ENCODE peak calls at places on chromosomes 5 and 9, in five cellular contexts. T, U, H, Q and V are unnamed samples.

GRCh38 chr5:133244242-133244641 is 192.4 kb downstream of the HSPA4 start:
- DNase-seq in Q (no peak), H (no peak), U (no peak), T (no peak), V (no peak)

GRCh38 chr9:19720374-19720773 is 68.5 kb downstream of the SLC24A2 start:
- DNase-seq in H (no peak), Q (no peak), U (no peak), T (no peak), V (no peak)

GRCh38 chr5:170597876-170598275 is 94.1 kb downstream of the KCNIP1 start:
- DNase-seq in Q (no peak), U (no peak), H (no peak), T (peak; percentile 23), V (no peak)

GRCh38 chr9:35426627-35427026 is 63.3 kb upstream of the RUSC2 start:
- DNase-seq in U (no peak), H (no peak), Q (no peak), T (no peak), V (no peak)

GRCh38 chr5:61052870-61053269 is 107.9 kb downstream of the NDUFAF2 start:
- DNase-seq in Q (no peak), U (peak; percentile 3), H (no peak), T (no peak), V (no peak)

GRCh38 chr5:36635721-36636390 is 29.4 kb downstream of the SLC1A3 start:
- DNase-seq in H (no peak), Q (no peak), T (no peak), U (no peak), V (no peak)

GRCh38 chr9:96413312-96414221 is 4.6 kb downstream of the ZNF367 start:
- DNase-seq in T (no peak), U (no peak), Q (peak; percentile 65), H (no peak), V (no peak)

GRCh38 chr9:92001244-92001643 is 51.2 kb upstream of the ROR2 start:
- DNase-seq in H (peak; percentile 15), T (no peak), U (no peak), Q (no peak), V (no peak)

GRCh38 chr9:12494411-12494810 is 198.8 kb upstream of the TYRP1 start:
- DNase-seq in U (no peak), H (no peak), T (no peak), Q (no peak), V (no peak)

GRCh38 chr9:77725820-77726219 is 77.7 kb upstream of the GNA14 start:
- DNase-seq in H (no peak), U (no peak), T (no peak), Q (no peak), V (no peak)

GRCh38 chr5:2920312-2920711 is 168.8 kb upstream of the IRX2 start:
- DNase-seq in U (no peak), T (no peak), Q (no peak), H (no peak), V (no peak)

GRCh38 chr5:143397302-143398052 is 6.0 kb downstream of the NR3C1 start:
- DNase-seq in T (no peak), U (no peak), Q (no peak), H (no peak), V (no peak)

GRCh38 chr5:180589771-180590542 is 1.3 kb downstream of the SCGB3A1 start:
- DNase-seq in T (no peak), Q (no peak), H (no peak), U (no peak), V (no peak)

GRCh38 chr9:137406876-137407589 is 15.9 kb downstream of the EXD3 start:
- DNase-seq in T (no peak), U (peak; percentile 64), H (no peak), Q (peak; percentile 23), V (peak; percentile 76)

GRCh38 chr5:79495311-79495710 is 18.6 kb downstream of the HOMER1 start:
- DNase-seq in H (no peak), Q (no peak), U (no peak), T (no peak), V (no peak)

GRCh38 chr9:125160750-125161149 is 17.4 kb upstream of the SCAI start:
- DNase-seq in U (no peak), Q (no peak), H (no peak), T (no peak), V (no peak)

GRCh38 chr9:25542319-25542718 is 135.9 kb downstream of the TUSC1 start:
- DNase-seq in Q (no peak), T (no peak), H (no peak), U (no peak), V (no peak)

GRCh38 chr9:119370816-119371215 is 1.6 kb upstream of the BRINP1 start:
- DNase-seq in Q (no peak), H (no peak), U (peak; percentile 17), T (peak; percentile 21), V (no peak)

GRCh38 chr9:128595471-128595870 is 43.1 kb downstream of the SPTAN1 start:
- DNase-seq in U (no peak), Q (no peak), T (no peak), H (no peak), V (no peak)

GRCh38 chr9:36966371-36967097 is 67.5 kb downstream of the PAX5 start:
- DNase-seq in Q (no peak), U (no peak), T (no peak), H (no peak), V (no peak)
- H3K4me1 ChIP-seq in Q (no peaks in the 10 kb centered on the region), U (peaks cover 8% of the 10 kb centered on the region), T (peaks cover 5% of the 10 kb centered on the region), H (no peaks in the 10 kb centered on the region), V (no peaks in the 10 kb centered on the region)

GRCh38 chr5:91072891-91073290 is 310.2 kb downstream of the ARRDC3 start:
- DNase-seq in H (no peak), U (no peak), T (no peak), Q (no peak), V (no peak)

GRCh38 chr5:91076138-91076537 is 307.0 kb downstream of the ARRDC3 start:
- DNase-seq in Q (no peak), T (no peak), U (no peak), H (no peak), V (no peak)

GRCh38 chr5:91077623-91078022 is 305.5 kb downstream of the ARRDC3 start:
- DNase-seq in U (no peak), Q (no peak), H (no peak), T (no peak), V (no peak)

GRCh38 chr5:91070761-91071429 is 312.2 kb downstream of the ARRDC3 start:
- DNase-seq in Q (no peak), H (no peak), U (no peak), T (no peak), V (no peak)

GRCh38 chr5:91074615-91075014 is 308.5 kb downstream of the ARRDC3 start:
- DNase-seq in Q (no peak), H (no peak), T (no peak), U (no peak), V (no peak)
- TF ChIP-seq CTCF in Q (peak; percentile 49), H (no peak), T (no peak), U (no peak), V (no peak)

DNA sequence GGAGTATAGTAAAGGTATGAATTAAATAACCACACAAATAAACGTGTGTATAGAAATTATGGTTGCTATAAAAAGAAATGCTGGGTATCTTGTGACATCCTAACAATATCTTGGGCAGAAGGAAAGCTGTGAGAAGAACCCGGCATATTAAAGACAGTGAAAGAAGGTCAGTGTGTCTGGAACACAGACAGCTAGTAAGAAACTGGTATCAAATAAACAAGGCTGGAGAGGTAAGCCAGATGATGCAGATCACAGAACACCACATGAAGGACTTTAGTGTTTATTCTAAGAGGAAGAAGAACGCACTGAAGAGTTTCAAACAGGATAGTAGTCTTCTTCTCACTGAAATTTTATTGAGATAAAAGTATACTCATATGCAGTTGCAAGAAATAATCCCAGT is 24.4 kb downstream of the TMEM245 start:
- DNase-seq in H (no peak), Q (no peak), T (no peak), U (no peak), V (no peak)
- H3K4me1 ChIP-seq in H (peaks cover 72% of the 10 kb centered on the region), Q (no peaks in the 10 kb centered on the region), T (peaks cover 65% of the 10 kb centered on the region), U (peaks cover 50% of the 10 kb centered on the region), V (no peaks in the 10 kb centered on the region)

DNA sequence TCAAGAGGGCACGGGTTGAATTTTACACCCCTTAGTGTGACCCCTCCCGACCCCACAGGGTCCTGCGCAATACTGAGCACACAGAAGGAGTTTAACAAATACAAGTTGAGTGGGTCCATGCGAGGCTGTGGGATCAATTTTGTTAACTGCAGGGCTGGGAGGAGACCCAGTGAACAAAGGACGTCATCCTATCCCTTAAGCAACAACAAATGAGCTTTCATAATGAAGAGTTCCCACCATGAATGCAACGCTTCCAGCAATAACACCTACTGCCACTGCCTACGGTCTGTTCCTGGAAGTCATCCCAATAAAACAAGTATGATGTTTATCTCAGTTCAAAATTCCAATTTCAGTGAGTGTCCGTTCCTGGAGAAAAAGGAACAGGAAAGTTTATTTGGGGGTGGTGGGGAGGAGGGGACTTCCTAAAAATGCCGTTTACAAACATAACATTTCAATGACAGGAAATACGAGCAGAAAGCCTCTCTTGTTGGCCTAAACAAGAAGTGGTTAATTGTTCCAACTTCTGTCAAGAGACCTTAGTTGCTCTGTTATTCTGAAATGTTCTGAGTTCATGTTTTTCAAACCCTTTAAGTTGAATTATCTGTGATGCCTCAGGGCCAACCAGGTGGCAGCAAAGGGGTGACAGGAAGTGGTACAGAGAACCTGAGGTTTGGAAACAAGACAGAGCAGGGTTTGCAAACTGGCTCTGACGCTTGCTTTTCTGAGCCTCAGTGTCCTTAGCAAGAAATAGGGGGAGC is 65.8 kb upstream of the PLPP6 start:
- DNase-seq in H (no peak), Q (peak; percentile 55), T (peak; percentile 19), U (no peak), V (peak; percentile 52)
- TF ChIP-seq CTCF in H (no peak), Q (no peak), T (no peak), U (no peak), V (no peak)

DNA sequence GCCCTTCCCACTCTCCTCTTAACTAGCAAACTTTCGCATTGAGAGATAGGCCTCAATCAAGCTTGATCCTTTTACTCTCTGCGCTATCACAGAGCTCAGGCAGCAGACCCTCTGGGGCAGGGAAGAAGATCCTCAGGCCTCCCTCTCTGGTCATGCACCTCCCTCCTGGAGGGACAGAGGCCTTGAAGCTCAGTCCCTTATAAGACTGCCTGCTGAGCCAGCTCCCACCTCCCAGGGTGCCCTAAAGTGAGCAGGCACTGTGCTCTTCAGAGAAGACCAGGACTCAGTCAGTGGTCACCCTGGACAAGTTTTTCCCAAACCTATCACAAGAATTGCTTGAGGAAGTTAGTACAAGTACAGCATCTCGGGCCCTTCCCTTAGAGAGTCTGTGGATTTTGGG is 29.9 kb downstream of the B4GALT1 start:
- DNase-seq in T (no peak), Q (no peak), U (no peak), H (no peak), V (no peak)
- H3K4me1 ChIP-seq in T (peaks cover 91% of the 10 kb centered on the region), Q (peaks cover 51% of the 10 kb centered on the region), U (peaks cover 84% of the 10 kb centered on the region), H (peaks cover 54% of the 10 kb centered on the region), V (peaks cover 22% of the 10 kb centered on the region)

DNA sequence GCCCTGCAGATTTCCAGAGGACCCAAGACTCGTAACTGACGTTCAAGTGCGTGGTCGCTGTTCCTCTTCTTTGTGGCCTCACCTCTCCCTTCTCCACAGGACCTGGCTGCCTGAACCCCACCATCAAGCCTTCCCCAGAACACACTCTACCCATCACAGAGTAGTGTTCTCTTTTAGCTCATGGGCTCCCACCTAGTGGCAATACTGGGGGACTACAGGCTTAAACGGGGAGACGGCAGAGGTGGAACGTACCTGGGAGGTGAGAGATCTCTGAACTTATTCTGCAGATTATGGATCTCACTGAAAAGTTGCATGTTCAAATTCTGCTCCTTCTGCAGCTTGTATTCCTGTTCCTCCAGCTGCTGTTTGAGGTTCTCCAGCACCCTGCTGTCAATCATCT is 140.8 kb downstream of the CDK5RAP2 start:
- DNase-seq in T (no peak), H (no peak), Q (no peak), U (peak; percentile 38), V (no peak)
- TF ChIP-seq CTCF in T (no peak), H (peak; percentile 13), Q (no peak), U (peak; percentile 39), V (peak; percentile 30)